ENCODE peak calls at places on chromosomes 12 and 14, in four cellular contexts. One of them, this sample, is unnamed.

GRCh38 chr14:69716483-69717187 is 50.3 kb upstream of the SRSF5 start:
- DNase-seq in suprapubic skin: no peak
- DNase-seq in stomach: no peak
- DNase-seq in breast epithelium: no peak
- DNase-seq in this sample: no peak

GRCh38 chr14:60087664-60088063 is 4.1 kb upstream of the PCNX4 start:
- DNase-seq in suprapubic skin: no peak
- DNase-seq in stomach: no peak
- DNase-seq in breast epithelium: no peak
- DNase-seq in this sample: no peak

GRCh38 chr12:80704430-80704829 is 3.0 kb upstream of the MYF6 start:
- DNase-seq in suprapubic skin: no peak
- DNase-seq in stomach: no peak
- DNase-seq in breast epithelium: no peak
- DNase-seq in this sample: no peak

GRCh38 chr12:19778822-19779221 is 339.5 kb downstream of the AEBP2 start:
- DNase-seq in suprapubic skin: no peak
- DNase-seq in stomach: no peak
- DNase-seq in breast epithelium: no peak
- DNase-seq in this sample: no peak

GRCh38 chr12:54561164-54561563 is 11.8 kb downstream of the PDE1B start:
- DNase-seq in suprapubic skin: no peak
- DNase-seq in stomach: no peak
- DNase-seq in breast epithelium: no peak
- DNase-seq in this sample: peak; percentile 33

GRCh38 chr14:101827286-101827685 is 65.8 kb downstream of the PPP2R5C start:
- DNase-seq in suprapubic skin: no peak
- DNase-seq in stomach: no peak
- DNase-seq in breast epithelium: no peak
- DNase-seq in this sample: no peak

GRCh38 chr14:102584871-102585869 is 7.3 kb upstream of the RCOR1 start:
- DNase-seq in suprapubic skin: no peak
- DNase-seq in stomach: peak; percentile 61
- DNase-seq in breast epithelium: no peak
- DNase-seq in this sample: no peak

GRCh38 chr12:91171475-91171874 is 11.1 kb downstream of the DCN start:
- DNase-seq in suprapubic skin: no peak
- DNase-seq in stomach: no peak
- DNase-seq in breast epithelium: no peak
- DNase-seq in this sample: no peak

GRCh38 chr12:18414671-18415070 is 153.4 kb downstream of the PIK3C2G start:
- DNase-seq in suprapubic skin: no peak
- DNase-seq in stomach: no peak
- DNase-seq in breast epithelium: no peak
- DNase-seq in this sample: no peak

DNA sequence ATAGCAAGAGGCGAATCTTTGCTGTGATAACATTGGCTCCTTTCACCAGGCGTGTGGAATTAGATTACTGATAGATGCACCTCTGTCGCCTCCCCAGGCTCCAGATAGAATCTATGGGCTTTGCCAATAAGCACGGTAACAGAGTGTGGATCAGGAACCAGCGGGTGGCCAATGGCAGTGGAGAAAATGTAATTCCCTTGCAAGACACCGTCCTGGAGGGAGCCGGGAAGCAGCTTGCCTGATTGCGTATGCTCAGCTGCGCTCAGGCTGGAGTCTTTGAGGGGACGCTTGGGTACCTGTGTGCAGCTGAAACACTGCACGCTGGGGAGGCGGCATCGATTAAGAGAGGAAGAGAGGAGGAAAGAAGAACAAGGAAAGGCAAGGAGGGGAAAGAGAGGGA is 56.6 kb downstream of the TMEM132C start:
- DNase-seq in suprapubic skin: no peak
- DNase-seq in stomach: no peak
- DNase-seq in breast epithelium: no peak
- DNase-seq in this sample: no peak
- H3K4me3 ChIP-seq in suprapubic skin: no peak overlapping the region
- H3K4me3 ChIP-seq in stomach: no peak overlapping the region
- H3K4me3 ChIP-seq in breast epithelium: no peak overlapping the region
- H3K4me3 ChIP-seq in this sample: no peak overlapping the region

DNA sequence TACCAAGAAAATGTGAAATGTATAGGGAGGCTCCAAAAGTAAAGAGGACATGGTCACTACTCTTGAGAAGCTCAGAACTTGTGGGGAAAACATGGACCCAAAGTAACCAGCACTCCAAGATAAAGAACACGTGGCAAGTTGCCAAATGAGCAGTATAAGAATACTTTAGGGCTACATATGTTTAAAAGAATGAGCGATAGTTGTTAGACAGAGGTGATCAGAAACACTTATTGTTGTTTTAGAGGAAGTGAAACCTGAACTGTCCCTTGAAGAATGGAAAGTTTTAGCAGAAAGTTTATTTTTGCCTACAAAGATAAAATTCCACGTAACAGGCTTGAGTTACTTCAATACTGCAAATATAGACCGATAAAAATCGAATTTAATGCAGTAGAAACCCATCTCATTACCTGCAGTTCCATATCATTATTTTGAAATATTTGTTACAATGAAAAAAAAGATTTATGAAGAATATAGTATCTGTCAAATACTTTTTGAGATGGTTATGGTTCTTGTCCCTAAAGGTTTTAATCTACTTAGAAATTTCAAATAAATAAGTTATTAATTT is 273.7 kb downstream of the ADAMTS20 start:
- DNase-seq in suprapubic skin: no peak
- DNase-seq in stomach: no peak
- DNase-seq in breast epithelium: no peak
- DNase-seq in this sample: no peak
- H3K27ac ChIP-seq in suprapubic skin: no peak overlapping the region
- H3K27ac ChIP-seq in stomach: no peak overlapping the region
- H3K27ac ChIP-seq in breast epithelium: no peak overlapping the region
- H3K27ac ChIP-seq in this sample: no peak overlapping the region

GRCh38 chr12:57452181-57452936 is 2.7 kb upstream of the INHBE start:
- DNase-seq in suprapubic skin: no peak
- DNase-seq in stomach: no peak
- DNase-seq in breast epithelium: no peak
- DNase-seq in this sample: no peak
- TF ChIP-seq POLR2A in suprapubic skin: no peak
- TF ChIP-seq POLR2A in stomach: no peak
- TF ChIP-seq POLR2A in breast epithelium: no peak
- TF ChIP-seq POLR2A in this sample: no peak

GRCh38 chr12:66240106-66240820 is 51.2 kb downstream of the IRAK3 start:
- DNase-seq in suprapubic skin: no peak
- DNase-seq in stomach: no peak
- DNase-seq in breast epithelium: no peak
- DNase-seq in this sample: no peak
- H3K4me3 ChIP-seq in suprapubic skin: no peak overlapping the region
- H3K4me3 ChIP-seq in stomach: no peak overlapping the region
- H3K4me3 ChIP-seq in breast epithelium: no peak overlapping the region
- H3K4me3 ChIP-seq in this sample: no peak overlapping the region

This sample was measured in tibial nerve.